ENCODE peak calls at places on chromosomes 2 and 18, in four cellular contexts. A is PC-3, J is HCT116, I is GM23338. O is an unnamed sample.

GRCh38 chr2:64173156-64174135 is 29.2 kb upstream of the PELI1 start:
- DNase-seq in A (no peak), J (no peak), I (peak; percentile 33), O (peak; percentile 31)

GRCh38 chr2:122545821-122546220 is 790.4 kb downstream of the TSN start:
- DNase-seq in A (no peak), J (no peak), I (no peak), O (no peak)

GRCh38 chr18:66043009-66043408 is 292.2 kb downstream of the CDH7 start:
- DNase-seq in A (no peak), J (no peak), I (no peak), O (no peak)

GRCh38 chr2:85302106-85302505 is 25.7 kb downstream of the TGOLN2 start:
- DNase-seq in A (no peak), J (no peak), I (no peak), O (no peak)

GRCh38 chr2:3643371-3644245 is 14.4 kb upstream of the ALLC start:
- DNase-seq in A (no peak), J (no peak), I (no peak), O (no peak)

GRCh38 chr2:201357216-201357615 is at the start of gene FLACC1:
- DNase-seq in A (peak; percentile 45), J (peak; percentile 42), I (peak; percentile 94), O (peak; percentile 51)

GRCh38 chr2:1981421-1981820 is 237.1 kb upstream of the PXDN start:
- DNase-seq in A (no peak), J (no peak), I (no peak), O (no peak)

GRCh38 chr2:120733238-120733942 is 2.3 kb upstream of the GLI2 start:
- DNase-seq in A (no peak), J (no peak), I (no peak), O (no peak)

GRCh38 chr2:11863513-11864328 is 117.3 kb downstream of the LPIN1 start:
- DNase-seq in A (peak; percentile 93), J (peak; percentile 71), I (peak; percentile 86), O (peak; percentile 89)

GRCh38 chr2:54572636-54573531 is 116.8 kb downstream of the SPTBN1 start:
- DNase-seq in A (peak; percentile 43), J (no peak), I (no peak), O (peak; percentile 68)
- H3K4me3 ChIP-seq in A (peak overlapping the region; percentile 60), J (no peak overlapping the region), I (no peak overlapping the region), O (peak overlapping the region; percentile 49)

GRCh38 chr18:51123936-51124486 is 73.5 kb downstream of the MEX3C start:
- DNase-seq in A (no peak), J (no peak), I (no peak), O (no peak)

GRCh38 chr18:51121597-51121857 is 76.0 kb downstream of the MEX3C start:
- DNase-seq in A (no peak), J (no peak), I (no peak), O (no peak)

GRCh38 chr18:51122266-51123045 is 75.0 kb downstream of the MEX3C start:
- DNase-seq in A (no peak), J (no peak), I (no peak), O (no peak)

GRCh38 chr18:51123481-51123880 is 74.0 kb downstream of the MEX3C start:
- DNase-seq in A (no peak), J (no peak), I (no peak), O (no peak)

GRCh38 chr18:51123046-51123395 is 74.5 kb downstream of the MEX3C start:
- DNase-seq in A (no peak), J (no peak), I (no peak), O (no peak)
- TF ChIP-seq EZH2phosphoT487 in A (no peak), J (no peak), I (no peak), O (no peak)

GRCh38 chr2:219509780-219510511 is 4.3 kb upstream of the ASIC4 start:
- DNase-seq in A (peak; percentile 61), J (no peak), I (peak; percentile 93), O (peak; percentile 79)
- H3K4me3 ChIP-seq in A (peak overlapping the region; percentile 44), J (no peak overlapping the region), I (peak overlapping the region; percentile 67), O (peak overlapping the region; percentile 56)

GRCh38 chr18:68916734-68917133 is 118.9 kb downstream of the CCDC102B start:
- DNase-seq in A (peak; percentile 91), J (peak; percentile 54), I (no peak), O (peak; percentile 2)
- TF ChIP-seq EZH2phosphoT487 in A (no peak), J (no peak), I (no peak), O (no peak)

GRCh38 chr2:136407113-136407951 is 289.4 kb upstream of the CXCR4 start:
- DNase-seq in A (no peak), J (no peak), I (peak; percentile 2), O (no peak)
- H3K4me3 ChIP-seq in A (no peak overlapping the region), J (no peak overlapping the region), I (no peak overlapping the region), O (no peak overlapping the region)

DNA sequence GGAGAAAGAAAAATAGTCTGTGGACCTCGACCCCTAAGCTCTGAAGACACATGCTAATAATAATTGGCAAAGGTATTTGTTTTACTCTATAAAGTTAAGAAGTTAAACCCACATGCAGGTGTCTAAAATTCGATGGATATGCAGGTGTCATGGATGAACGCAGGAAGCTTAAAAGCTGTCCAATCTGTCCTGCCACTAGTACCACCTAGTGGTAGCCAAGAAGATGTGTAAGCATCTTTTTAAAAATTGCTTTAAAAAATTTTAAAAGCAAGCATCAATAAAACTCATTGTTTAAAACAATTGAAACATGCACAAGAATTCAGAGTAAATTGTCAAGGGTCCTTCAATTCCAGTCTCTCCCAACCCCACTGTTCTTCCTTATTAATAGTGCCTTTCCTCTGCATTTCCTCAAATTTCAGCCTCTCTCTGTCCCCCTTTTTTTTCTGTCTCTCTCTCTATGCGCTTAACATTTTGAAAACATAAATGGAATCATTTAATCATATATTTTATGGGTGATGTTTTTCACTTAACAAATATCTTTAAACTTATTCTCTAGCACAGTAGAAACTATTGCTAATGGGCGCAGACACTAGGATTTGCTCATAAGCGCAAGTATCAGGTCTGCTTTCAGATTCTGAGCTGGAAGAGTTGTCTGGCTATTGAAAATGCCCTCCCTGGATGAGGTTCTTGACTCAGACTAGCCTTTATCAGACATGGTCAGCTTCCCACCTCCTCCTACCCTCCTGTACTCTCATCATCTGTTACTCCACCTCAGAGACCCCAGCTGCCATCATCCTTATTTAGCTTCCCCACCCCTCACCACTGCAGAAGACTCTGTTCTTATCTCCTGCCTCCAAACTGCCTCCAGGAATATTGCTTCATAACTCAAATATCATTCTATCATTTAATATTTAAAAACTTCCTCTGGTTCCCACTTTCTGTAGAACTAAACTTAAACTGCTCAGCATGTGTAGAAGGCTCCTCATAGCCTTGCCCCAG is 30.8 kb upstream of the PPP3R1 start:
- DNase-seq in A (peak; percentile 55), J (peak; percentile 33), I (peak; percentile 52), O (peak; percentile 63)
- TF ChIP-seq EZH2phosphoT487 in A (no peak), J (no peak), I (no peak), O (no peak)

GRCh38 chr2:54813584-54813983 is 90.1 kb downstream of the EML6 start:
- DNase-seq in A (no peak), J (no peak), I (no peak), O (no peak)

GRCh38 chr2:54818226-54818625 is 94.8 kb downstream of the EML6 start:
- DNase-seq in A (no peak), J (no peak), I (no peak), O (no peak)

GRCh38 chr2:54809814-54810213 is 86.4 kb downstream of the EML6 start:
- DNase-seq in A (peak; percentile 45), J (peak; percentile 4), I (no peak), O (peak; percentile 79)

GRCh38 chr2:54810236-54810635 is 86.8 kb downstream of the EML6 start:
- DNase-seq in A (no peak), J (no peak), I (no peak), O (no peak)

DNA sequence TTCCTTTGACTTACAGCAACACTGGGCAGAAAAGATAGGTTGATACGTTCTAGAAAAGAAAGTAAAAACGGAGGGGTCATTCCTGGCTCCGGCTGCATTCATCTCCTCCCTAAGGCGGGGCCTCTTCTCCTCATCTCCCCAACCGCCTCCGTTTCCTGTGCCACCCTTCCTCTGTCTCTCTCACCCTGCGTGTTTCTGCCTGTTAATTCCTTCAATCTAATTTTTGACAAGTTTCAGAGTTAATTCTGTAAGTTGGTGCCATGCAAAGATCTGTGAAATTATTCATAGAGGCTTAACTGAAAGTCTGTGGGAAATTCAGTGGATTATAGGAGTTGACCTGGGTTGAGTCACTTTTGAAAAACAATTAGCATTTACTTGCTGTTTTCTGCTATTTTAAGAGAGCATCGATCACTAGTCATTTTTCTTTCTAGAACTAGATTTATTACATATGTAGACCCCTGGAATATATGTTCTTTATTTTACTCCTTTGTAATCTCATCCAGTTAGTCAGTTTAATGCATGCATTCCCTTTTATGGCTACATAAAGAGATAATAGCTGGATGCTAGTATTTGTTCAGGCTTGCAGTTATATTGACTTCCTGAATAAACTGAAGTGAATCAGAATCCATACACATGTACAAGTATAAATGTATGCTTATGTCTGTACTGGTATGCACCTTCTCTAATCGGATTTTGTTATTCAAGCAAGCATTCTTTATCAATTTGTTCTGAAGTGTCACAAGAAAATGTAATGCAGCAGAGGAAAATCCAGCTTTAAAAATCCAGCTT is 91.1 kb downstream of the EML6 start:
- DNase-seq in A (peak; percentile 45), J (no peak), I (peak; percentile 15), O (no peak)
- H3K4me3 ChIP-seq in A (no peak overlapping the region), J (no peak overlapping the region), I (no peak overlapping the region), O (no peak overlapping the region)

GRCh38 chr18:79964330-79965118 is at the start of gene HSBP1L1:
- DNase-seq in A (peak; percentile 85), J (peak; percentile 48), I (peak; percentile 90), O (peak; percentile 81)
- TF ChIP-seq EZH2phosphoT487 in A (no peak), J (no peak), I (no peak), O (no peak)

GRCh38 chr2:219441451-219442205 is 7.0 kb downstream of the SPEG start:
- DNase-seq in A (peak; percentile 55), J (no peak), I (peak; percentile 72), O (peak; percentile 87)
- H3K4me3 ChIP-seq in A (peak overlapping the region; percentile 75), J (peak overlapping the region; percentile 55), I (peak overlapping the region; percentile 71), O (peak overlapping the region; percentile 64)